ENCODE peak calls at places on chromosome 19, in ten cellular contexts. D, X, G, U, L, T, O, W, Z and J are unnamed samples. For H3K9me3 and H3K4me1, the result is how much of the 10 kb centered on the place peaks cover.

GRCh38 chr19:41997121-41997850 is 3.3 kb upstream of the ATP1A3 start:
- DNase-seq in W (peak), L (peak), G (peak), Z (no peak), U (peak), D (peak), T (no peak), O (peak), X (no peak), J (peak)

GRCh38 chr19:32976223-32976805 is 4.3 kb downstream of the FAAP24 start:
- DNase-seq in L (peak), X (peak), U (peak), O (peak), D (peak), W (peak), T (peak), Z (peak), G (peak), J (peak)

GRCh38 chr19:18426416-18426767 is 7.2 kb downstream of the SSBP4 start:
- DNase-seq in U (no peak), D (no peak), X (no peak), L (no peak), G (no peak), Z (no peak), O (no peak), T (no peak), W (no peak), J (no peak)

GRCh38 chr19:31745731-31746130 is 396.5 kb upstream of the TSHZ3 start:
- DNase-seq in T (no peak), O (no peak), X (no peak), D (no peak), Z (no peak), L (no peak), G (no peak), W (no peak), U (no peak), J (no peak)

GRCh38 chr19:54403054-54403453 is 12.2 kb upstream of the TTYH1 start:
- DNase-seq in Z (no peak), T (no peak), O (no peak), U (no peak), L (no peak), D (no peak), G (no peak), W (no peak), X (no peak), J (no peak)

GRCh38 chr19:42468273-42468796 is 25.6 kb upstream of the CXCL17 start:
- DNase-seq in T (no peak), U (no peak), W (no peak), G (no peak), L (peak), O (no peak), Z (no peak), D (peak), X (no peak), J (no peak)

GRCh38 chr19:6551607-6552450 is 21.0 kb downstream of the TNFSF9 start:
- DNase-seq in X (no peak), T (no peak), D (peak), L (no peak), Z (peak), G (no peak), O (peak), W (no peak), U (no peak), J (peak)

GRCh38 chr19:13521066-13521465 is 14.8 kb upstream of the CACNA1A start:
- DNase-seq in L (peak), G (no peak), W (no peak), U (no peak), D (no peak), O (no peak), X (no peak), T (no peak), Z (no peak), J (no peak)

GRCh38 chr19:58021541-58022282 is 12.1 kb upstream of the ZSCAN1 start:
- DNase-seq in O (peak), W (no peak), T (peak), D (peak), X (no peak), Z (no peak), L (no peak), U (no peak), G (no peak), J (no peak)

GRCh38 chr19:8610041-8610927 is at the start of gene ADAMTS10:
- DNase-seq in T (peak), Z (no peak), X (no peak), G (no peak), U (peak), L (no peak), O (no peak), D (no peak), W (no peak), J (peak)

GRCh38 chr19:42224940-42225717 is 5.0 kb downstream of the ZNF526 start:
- DNase-seq in L (no peak), T (no peak), X (no peak), O (no peak), U (no peak), G (no peak), W (no peak), Z (no peak), D (no peak), J (no peak)

GRCh38 chr19:29537601-29538000 is 11.8 kb downstream of the VSTM2B start:
- DNase-seq in G (peak), T (no peak), U (no peak), D (no peak), O (no peak), W (no peak), X (peak), L (no peak), Z (no peak), J (no peak)

GRCh38 chr19:11321206-11322126 is 18.0 kb downstream of the RAB3D start:
- DNase-seq in X (no peak), W (no peak), L (no peak), Z (no peak), D (no peak), G (no peak), U (no peak), O (no peak), T (no peak), J (no peak)

GRCh38 chr19:13118424-13119193 is 545 bp downstream of the NACC1 start:
- DNase-seq in X (no peak), L (peak), U (peak), D (peak), T (no peak), G (peak), W (peak), O (peak), Z (no peak), J (no peak)

GRCh38 chr19:13083627-13084026 is 19.0 kb downstream of the LYL1 start:
- DNase-seq in D (no peak), W (no peak), T (no peak), Z (no peak), L (no peak), X (no peak), O (no peak), G (no peak), U (no peak), J (no peak)

GRCh38 chr19:31402529-31402928 is 53.3 kb upstream of the TSHZ3 start:
- DNase-seq in O (no peak), T (no peak), W (no peak), U (no peak), G (no peak), L (no peak), X (no peak), D (no peak), Z (no peak), J (no peak)

GRCh38 chr19:42547927-42548326 is 19.6 kb upstream of the CEACAM1 start:
- DNase-seq in U (no peak), T (no peak), D (no peak), W (no peak), G (no peak), Z (no peak), X (no peak), L (no peak), O (no peak), J (no peak)

GRCh38 chr19:41217741-41218140 is 1.3 kb upstream of the AXL start:
- DNase-seq in T (no peak), G (no peak), U (no peak), O (no peak), L (no peak), W (no peak), Z (no peak), X (no peak), D (no peak), J (no peak)

GRCh38 chr19:39996218-39996810 is 546 bp upstream of the ZNF546 start:
- DNase-seq in L (peak), U (no peak), X (no peak), T (no peak), G (no peak), Z (no peak), W (no peak), O (peak), D (peak), J (peak)

GRCh38 chr19:33063356-33064116 is 1.2 kb downstream of the RHPN2 start:
- DNase-seq in L (peak), O (peak), U (no peak), G (peak), W (peak), D (peak), X (no peak), T (peak), Z (no peak), J (no peak)

GRCh38 chr19:10086032-10086903 is at the start of gene SHFL:
- DNase-seq in L (peak), O (no peak), W (peak), U (peak), D (no peak), Z (peak), G (peak), X (peak), T (peak), J (peak)

GRCh38 chr19:51621178-51621577 is 9.0 kb downstream of the SIGLEC5 start:
- DNase-seq in L (no peak), D (no peak), G (no peak), T (no peak), U (no peak), X (no peak), W (no peak), Z (no peak), O (no peak), J (no peak)

GRCh38 chr19:58326914-58327726 is at the start of gene ZSCAN22:
- DNase-seq in X (peak), D (peak), U (peak), W (peak), G (peak), O (peak), L (peak), T (peak), Z (peak), J (peak)

GRCh38 chr19:57002765-57003164 is 117.0 kb upstream of the USP29 start:
- DNase-seq in W (no peak), G (no peak), U (no peak), X (no peak), L (no peak), T (no peak), D (no peak), O (no peak), Z (no peak), J (no peak)
- H3K9me3 ChIP-seq in W (under half), G (under half), U (under half), X (under half), L (under half), T (under half), D (half or more), O (under half), Z (under half), J (under half)

GRCh38 chr19:34308381-34309367 is 54.3 kb downstream of the GARRE1 start:
- DNase-seq in U (no peak), W (no peak), O (no peak), T (no peak), D (no peak), Z (no peak), X (no peak), G (no peak), L (no peak), J (peak)

GRCh38 chr19:34306213-34306661 is 51.9 kb downstream of the GARRE1 start:
- DNase-seq in O (no peak), G (peak), T (no peak), L (no peak), U (no peak), D (no peak), Z (no peak), W (no peak), X (no peak), J (no peak)

GRCh38 chr19:34309368-34310138 is 55.2 kb downstream of the GARRE1 start:
- DNase-seq in X (no peak), Z (no peak), D (no peak), O (no peak), U (no peak), T (no peak), W (no peak), G (no peak), L (no peak), J (no peak)

GRCh38 chr19:34305221-34306058 is 51.1 kb downstream of the GARRE1 start:
- DNase-seq in X (no peak), Z (no peak), W (no peak), T (no peak), U (no peak), O (no peak), G (no peak), L (no peak), D (no peak), J (no peak)

DNA sequence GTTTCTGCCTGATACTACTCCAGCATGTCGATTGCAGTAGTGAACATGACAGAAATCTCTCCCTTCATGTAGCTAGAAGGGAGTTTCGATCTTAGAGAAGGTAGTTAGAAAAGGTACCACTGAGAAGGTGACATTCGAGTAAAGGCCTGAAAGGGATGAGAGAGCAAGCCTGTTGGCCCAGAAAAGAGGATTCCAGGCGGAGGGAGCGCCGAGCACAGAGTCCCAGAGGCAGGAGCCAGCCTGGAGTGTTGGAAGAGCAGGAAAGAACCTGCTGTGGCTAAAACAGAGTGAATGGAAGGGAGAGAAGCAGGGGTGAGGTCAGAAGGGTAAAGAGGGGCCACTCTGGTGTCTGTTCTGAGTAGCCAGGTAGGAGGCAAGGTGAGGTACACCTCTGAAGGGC is 52.5 kb downstream of the GARRE1 start:
- DNase-seq in O (no peak), U (no peak), T (no peak), W (no peak), Z (no peak), D (no peak), L (no peak), X (no peak), G (no peak), J (no peak)
- H3K4me1 ChIP-seq in O (under half), U (half or more), T (under half), W (under half), Z (under half), D (under half), L (under half), X (half or more), G (under half), J (under half)

GRCh38 chr19:5076440-5077208 is 107.7 kb downstream of the KDM4B start:
- DNase-seq in L (no peak), G (no peak), D (no peak), X (no peak), Z (no peak), T (no peak), U (no peak), O (no peak), W (no peak), J (no peak)

GRCh38 chr19:5078179-5078578 is 109.3 kb downstream of the KDM4B start:
- DNase-seq in U (no peak), T (no peak), Z (no peak), L (no peak), D (no peak), O (no peak), W (no peak), X (no peak), G (no peak), J (peak)

GRCh38 chr19:5075603-5076002 is 106.7 kb downstream of the KDM4B start:
- DNase-seq in L (no peak), O (no peak), X (no peak), U (no peak), G (no peak), W (no peak), T (no peak), Z (no peak), D (no peak), J (no peak)

GRCh38 chr19:5078666-5079409 is 109.9 kb downstream of the KDM4B start:
- DNase-seq in G (no peak), L (no peak), D (no peak), Z (no peak), X (no peak), W (peak), U (peak), T (no peak), O (no peak), J (no peak)

DNA sequence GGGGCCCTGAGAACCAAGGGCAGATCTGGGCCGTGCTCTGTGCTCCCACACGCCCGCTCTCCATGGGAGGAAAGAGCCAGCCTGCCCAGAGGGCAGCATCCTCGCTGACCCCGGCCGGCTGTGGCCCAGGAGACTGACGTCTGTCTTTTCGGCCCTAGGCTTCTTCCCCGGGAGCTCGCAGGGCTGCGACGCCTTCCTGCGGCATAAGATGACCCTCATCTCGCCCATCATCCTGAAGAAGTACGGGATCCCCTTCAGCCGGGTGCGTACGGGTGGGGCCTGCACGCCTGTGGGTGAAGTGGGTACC is 108.2 kb downstream of the KDM4B start:
- DNase-seq in D (no peak), O (no peak), X (no peak), L (no peak), G (no peak), U (no peak), Z (no peak), W (no peak), T (no peak), J (no peak)
- H3K9me3 ChIP-seq in D (under half), O (under half), X (under half), L (under half), G (under half), U (under half), Z (under half), W (under half), T (under half), J (under half)

DNA sequence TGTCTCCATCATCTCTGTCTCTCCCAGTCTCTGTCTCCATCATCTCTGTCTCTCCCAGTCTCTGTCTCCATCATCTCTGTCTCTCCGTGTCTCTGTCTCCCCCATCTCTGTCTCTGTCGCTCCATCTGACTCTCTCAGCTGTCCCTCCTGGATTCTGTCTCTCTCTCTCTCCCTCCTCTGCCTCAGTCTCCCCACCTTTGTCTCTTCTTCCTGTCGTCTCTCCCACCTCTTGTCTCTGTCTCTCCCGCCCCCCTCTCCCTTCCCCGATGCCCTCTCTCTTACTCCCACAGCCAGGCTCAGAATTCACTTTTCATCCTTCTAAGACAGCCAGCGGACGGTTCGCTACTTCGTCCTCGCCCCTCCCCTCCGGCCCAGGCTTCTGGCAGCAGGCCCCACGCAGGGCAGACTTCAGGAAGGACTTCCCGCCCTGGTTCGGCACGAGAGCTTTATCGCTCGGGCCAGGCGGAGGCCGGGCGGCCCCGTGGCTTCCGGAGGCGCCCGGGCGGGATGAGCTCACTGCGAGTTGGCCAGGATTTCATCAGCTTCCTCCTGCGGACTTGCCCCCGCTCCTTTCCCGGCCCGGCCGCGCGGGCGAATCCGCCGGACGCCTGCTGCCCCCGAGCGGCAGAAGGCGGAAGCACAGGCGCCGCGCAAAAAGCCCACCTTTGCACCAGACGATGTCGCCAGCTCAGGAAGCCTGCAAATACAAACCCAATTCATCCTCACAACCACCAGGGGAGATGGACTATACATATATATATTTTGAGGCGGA is 12.4 kb upstream of the CCDC9 start:
- DNase-seq in G (peak), U (peak), X (peak), D (peak), L (peak), O (peak), Z (peak), W (peak), T (peak), J (peak)
- H3K4me1 ChIP-seq in G (under half), U (half or more), X (half or more), D (under half), L (under half), O (under half), Z (under half), W (under half), T (under half), J (under half)

DNA sequence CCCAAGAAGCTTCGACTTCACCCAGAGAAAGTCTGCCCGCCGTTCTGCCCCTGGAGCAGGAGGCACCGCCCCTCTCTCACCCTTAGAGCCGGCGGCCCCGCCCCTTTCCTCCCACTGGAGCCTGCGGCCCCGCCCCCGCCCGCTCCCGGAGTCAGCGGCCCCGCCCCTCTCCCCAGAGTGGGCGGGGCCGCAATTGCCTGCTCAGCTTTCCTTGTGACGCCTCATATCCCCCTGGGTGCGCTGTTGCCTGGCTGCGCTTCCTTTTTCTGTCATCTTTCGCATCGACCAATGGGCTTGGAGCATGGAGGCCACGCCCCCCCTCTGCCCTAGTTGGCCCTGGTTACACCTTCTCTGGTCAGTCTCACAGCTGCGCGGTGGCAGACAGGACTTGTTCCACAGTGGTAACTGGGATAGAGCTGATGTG is 38.2 kb upstream of the ZNF492 start:
- DNase-seq in U (peak), L (no peak), Z (no peak), D (no peak), T (peak), X (peak), W (no peak), G (no peak), O (no peak), J (no peak)
- H3K9me3 ChIP-seq in U (under half), L (under half), Z (under half), D (under half), T (under half), X (under half), W (under half), G (under half), O (under half), J (under half)

GRCh38 chr19:16257509-16258002 is 59.8 kb downstream of the AP1M1 start:
- DNase-seq in O (no peak), L (no peak), U (no peak), Z (no peak), D (no peak), G (no peak), T (no peak), X (no peak), W (no peak), J (no peak)

GRCh38 chr19:16260160-16260793 is 62.6 kb downstream of the AP1M1 start:
- DNase-seq in U (no peak), Z (no peak), O (no peak), W (no peak), L (no peak), D (no peak), G (no peak), X (no peak), T (no peak), J (no peak)

GRCh38 chr19:16260794-16261161 is 63.1 kb downstream of the AP1M1 start:
- DNase-seq in U (no peak), G (no peak), W (no peak), L (no peak), T (no peak), O (no peak), Z (no peak), X (no peak), D (no peak), J (no peak)

GRCh38 chr19:16259385-16260159 is 61.9 kb downstream of the AP1M1 start:
- DNase-seq in U (no peak), Z (no peak), G (no peak), L (no peak), X (no peak), W (no peak), D (no peak), T (no peak), O (no peak), J (no peak)

DNA sequence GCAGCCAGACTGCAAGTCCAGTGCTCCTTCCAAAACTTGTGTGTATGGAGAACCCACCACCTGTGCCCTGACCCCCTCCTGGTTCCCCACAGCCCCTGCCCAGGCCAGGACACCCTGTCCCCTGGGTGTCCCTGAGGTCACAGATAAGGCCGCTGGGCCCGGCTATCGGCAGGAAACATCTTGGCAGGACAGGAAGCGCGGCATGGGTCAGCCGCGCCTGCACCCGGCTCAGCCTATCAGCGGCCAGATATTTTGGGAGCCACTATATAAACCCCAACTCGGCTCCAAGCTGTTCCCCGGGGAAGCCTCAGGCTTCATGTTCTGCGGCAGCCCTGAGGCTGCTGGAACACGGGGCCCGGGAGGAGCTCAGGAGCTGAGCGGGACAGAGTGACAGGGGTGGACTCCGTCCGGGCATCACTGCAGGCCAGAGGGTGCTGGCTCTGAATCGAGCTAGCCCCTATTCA is 60.8 kb downstream of the AP1M1 start:
- DNase-seq in W (no peak), D (no peak), T (peak), X (peak), O (no peak), Z (no peak), G (peak), L (no peak), U (peak), J (no peak)
- H3K4me1 ChIP-seq in W (under half), D (under half), T (under half), X (under half), O (under half), Z (under half), G (under half), L (under half), U (half or more), J (half or more)